ENCODE peak calls at places on chromosome 13, in eight cellular contexts. G is cardiac muscle cell, E is Peyer's patch, I is transverse colon, D is heart right ventricle, C is tibial nerve, R is heart left ventricle, S is Panc1. P is an unnamed sample.

GRCh38 chr13:101452519-101453485 is at the start of gene ITGBL1:
- DNase-seq in G (peak), D (no peak), R (no peak), E (no peak), I (no peak), S (no peak), C (no peak), P (peak)

GRCh38 chr13:75202981-75203380 is 279.0 kb downstream of the TBC1D4 start:
- DNase-seq in G (no peak), R (no peak), I (no peak), C (no peak), E (no peak), D (no peak), S (no peak), P (no peak)

GRCh38 chr13:73608731-73609485 is 525.3 kb downstream of the KLF12 start:
- DNase-seq in E (no peak), R (no peak), S (no peak), I (no peak), G (no peak), D (no peak), C (no peak), P (no peak)

GRCh38 chr13:112905990-112906641 is 62.9 kb upstream of the MCF2L start:
- DNase-seq in E (peak), R (no peak), D (no peak), C (no peak), G (no peak), S (no peak), I (no peak), P (peak)

GRCh38 chr13:48559638-48560320 is 26.9 kb upstream of the RCBTB2 start:
- DNase-seq in S (peak), G (peak), R (no peak), I (no peak), D (no peak), E (no peak), C (no peak), P (no peak)

GRCh38 chr13:94707400-94708021 is 4.8 kb downstream of the SOX21 start:
- DNase-seq in S (no peak), D (no peak), C (no peak), G (no peak), I (no peak), E (no peak), R (no peak), P (peak)

GRCh38 chr13:42992585-42993122 is 613 bp upstream of the EPSTI1 start:
- DNase-seq in C (no peak), I (no peak), D (no peak), R (no peak), S (no peak), G (no peak), E (no peak), P (no peak)

GRCh38 chr13:80379245-80379644 is 38.3 kb upstream of the SPRY2 start:
- DNase-seq in D (no peak), G (peak), C (no peak), S (no peak), R (no peak), I (no peak), E (no peak), P (no peak)

GRCh38 chr13:86946734-86947133 is 724.4 kb upstream of the SLITRK5 start:
- DNase-seq in D (no peak), G (no peak), E (no peak), I (no peak), R (no peak), C (no peak), S (no peak), P (no peak)

GRCh38 chr13:80012281-80012680 is 328.6 kb downstream of the SPRY2 start:
- DNase-seq in E (no peak), C (no peak), S (no peak), G (peak), D (no peak), I (no peak), R (no peak), P (no peak)

GRCh38 chr13:84121456-84121855 is 239.2 kb upstream of the SLITRK1 start:
- DNase-seq in E (no peak), S (no peak), C (no peak), R (no peak), D (no peak), G (peak), I (no peak), P (no peak)

GRCh38 chr13:107842562-107843180 is 372.7 kb downstream of the LIG4 start:
- DNase-seq in R (no peak), E (no peak), I (no peak), G (peak), S (no peak), C (no peak), D (no peak), P (no peak)

GRCh38 chr13:23599083-23599925 is 29.1 kb downstream of the TNFRSF19 start:
- DNase-seq in C (no peak), R (no peak), G (no peak), S (no peak), I (no peak), D (no peak), E (no peak), P (no peak)

GRCh38 chr13:38564751-38565150 is 122.1 kb upstream of the FREM2 start:
- DNase-seq in I (no peak), R (no peak), S (no peak), G (no peak), D (no peak), C (no peak), E (no peak), P (no peak)

GRCh38 chr13:74528751-74529513 is 394.7 kb upstream of the KLF12 start:
- DNase-seq in E (no peak), D (no peak), S (no peak), R (no peak), I (no peak), G (no peak), C (no peak), P (no peak)

GRCh38 chr13:44313674-44314073 is 60.0 kb upstream of the SERP2 start:
- DNase-seq in E (no peak), I (no peak), G (peak), R (no peak), S (peak), D (no peak), C (no peak), P (no peak)

GRCh38 chr13:76790519-76791289 is 95.5 kb downstream of the KCTD12 start:
- DNase-seq in C (no peak), D (peak), I (no peak), E (no peak), G (peak), S (no peak), R (no peak), P (no peak)

GRCh38 chr13:46121033-46121432 is 16.2 kb upstream of the CPB2 start:
- DNase-seq in E (no peak), S (no peak), C (no peak), R (no peak), I (no peak), D (no peak), G (no peak), P (no peak)

GRCh38 chr13:53041968-53042485 is 13.4 kb downstream of the OLFM4 start:
- DNase-seq in G (no peak), D (no peak), E (no peak), C (no peak), R (no peak), I (no peak), S (no peak), P (no peak)

GRCh38 chr13:105920375-105920774 is 615.1 kb downstream of the EFNB2 start:
- DNase-seq in G (peak), S (no peak), R (no peak), E (peak), I (peak), C (no peak), D (no peak), P (no peak)

GRCh38 chr13:43127103-43127817 is 103.9 kb downstream of the DNAJC15 start:
- DNase-seq in G (peak), D (no peak), S (no peak), E (no peak), I (no peak), C (no peak), R (peak), P (no peak)

GRCh38 chr13:53545340-53545941 is 516.8 kb downstream of the OLFM4 start:
- DNase-seq in G (no peak), C (no peak), D (no peak), E (no peak), S (no peak), I (no peak), R (no peak), P (peak)

GRCh38 chr13:36151591-36151990 is 20.4 kb upstream of the DCLK1 start:
- DNase-seq in C (no peak), G (no peak), S (no peak), D (no peak), E (no peak), I (no peak), R (no peak), P (no peak)

GRCh38 chr13:109465151-109465550 is 321.2 kb downstream of the IRS2 start:
- DNase-seq in E (no peak), S (no peak), I (no peak), D (no peak), G (no peak), C (no peak), R (no peak), P (no peak)

GRCh38 chr13:44142911-44143665 is 230.5 kb upstream of the SERP2 start:
- DNase-seq in I (no peak), E (no peak), G (peak), R (no peak), C (no peak), D (no peak), S (no peak), P (no peak)

GRCh38 chr13:90545070-90545840 is 802.2 kb upstream of the MIR17HG start:
- DNase-seq in C (no peak), G (peak), I (no peak), E (no peak), D (peak), S (no peak), R (no peak), P (no peak)

GRCh38 chr13:33290421-33290965 is 4.9 kb upstream of the STARD13 start:
- DNase-seq in R (no peak), E (no peak), C (no peak), S (no peak), D (no peak), G (no peak), I (no peak), P (no peak)

GRCh38 chr13:72782717-72783116 is 784 bp downstream of the PIBF1 start:
- DNase-seq in S (no peak), I (no peak), R (no peak), E (no peak), C (no peak), G (peak), D (no peak), P (no peak)

GRCh38 chr13:38348890-38349289 is 761 bp upstream of the UFM1 start:
- DNase-seq in E (peak), C (no peak), I (peak), R (no peak), G (no peak), D (no peak), S (no peak), P (no peak)

GRCh38 chr13:27500806-27501534 is 50.6 kb upstream of the MTIF3 start:
- DNase-seq in C (no peak), D (peak), R (no peak), E (peak), G (peak), I (no peak), S (no peak), P (no peak)

GRCh38 chr13:21164631-21165030 is 11.7 kb downstream of the SKA3 start:
- DNase-seq in D (no peak), G (no peak), E (no peak), R (no peak), I (no peak), C (no peak), S (peak), P (no peak)

GRCh38 chr13:25806304-25806974 is 245.4 kb downstream of the SHISA2 start:
- DNase-seq in I (no peak), R (no peak), D (no peak), S (no peak), E (no peak), G (no peak), C (no peak), P (no peak)

GRCh38 chr13:71624641-71625040 is 242.4 kb downstream of the DACH1 start:
- DNase-seq in E (no peak), D (no peak), S (no peak), G (peak), C (no peak), R (no peak), I (no peak), P (peak)

GRCh38 chr13:26616126-26616525 is 58.6 kb downstream of the WASF3 start:
- DNase-seq in C (no peak), S (no peak), G (peak), E (no peak), R (no peak), I (no peak), D (no peak), P (no peak)

GRCh38 chr13:77981191-77981925 is 62.7 kb upstream of the EDNRB start:
- DNase-seq in C (no peak), G (peak), I (no peak), D (no peak), E (no peak), S (no peak), R (no peak), P (no peak)

GRCh38 chr13:30353601-30354000 is 46.2 kb upstream of the KATNAL1 start:
- DNase-seq in D (no peak), C (no peak), S (no peak), R (no peak), I (no peak), E (no peak), G (no peak), P (no peak)

GRCh38 chr13:30353060-30353459 is 45.7 kb upstream of the KATNAL1 start:
- DNase-seq in S (no peak), R (no peak), G (no peak), E (no peak), C (no peak), I (no peak), D (no peak), P (no peak)

GRCh38 chr13:30355839-30356238 is 48.5 kb upstream of the KATNAL1 start:
- DNase-seq in D (no peak), C (no peak), S (no peak), R (no peak), G (no peak), I (no peak), E (no peak), P (no peak)

GRCh38 chr13:30355405-30355741 is 48.0 kb upstream of the KATNAL1 start:
- DNase-seq in G (no peak), E (peak), R (no peak), S (no peak), C (no peak), I (no peak), D (no peak), P (peak)

GRCh38 chr13:30354481-30355404 is 47.4 kb upstream of the KATNAL1 start:
- DNase-seq in I (no peak), C (no peak), G (no peak), E (no peak), R (no peak), D (no peak), S (no peak), P (no peak)
- H3K4me3 ChIP-seq in I (no peak), C (no peak), G (no peak), E (no peak), R (no peak), D (no peak), S (no peak), P (no peak)

DNA sequence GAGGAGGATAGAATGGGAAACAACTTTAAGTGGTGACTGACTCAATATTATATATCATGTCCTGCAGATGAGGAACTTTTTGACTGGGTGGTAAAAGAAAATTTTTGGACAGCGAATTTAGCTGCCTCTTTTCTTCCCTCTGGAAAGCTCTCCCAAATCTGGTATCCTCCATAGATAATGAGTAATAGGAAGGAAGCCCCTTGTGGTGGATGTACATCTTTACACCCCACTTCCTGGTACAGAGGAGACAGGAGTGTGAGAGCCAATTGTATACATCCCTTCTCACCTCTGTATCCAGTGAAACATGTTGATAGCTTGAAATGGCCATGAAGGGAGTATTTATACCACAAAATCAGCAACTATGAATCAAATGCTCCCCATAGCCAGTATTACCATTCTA is 17.2 kb upstream of the TDRD3 start:
- DNase-seq in C (no peak), S (no peak), G (no peak), I (no peak), D (no peak), R (no peak), E (no peak), P (no peak)
- TF ChIP-seq CTCF in C (no peak), S (no peak), G (peak), I (no peak), D (no peak), R (no peak), E (no peak), P (no peak)

GRCh38 chr13:114124486-114124885 is 7.9 kb downstream of the RASA3 start:
- DNase-seq in G (no peak), E (no peak), S (no peak), I (no peak), C (no peak), R (no peak), D (no peak), P (peak)

GRCh38 chr13:114123876-114124275 is 8.5 kb downstream of the RASA3 start:
- DNase-seq in R (no peak), D (no peak), I (no peak), S (no peak), C (no peak), G (no peak), E (no peak), P (no peak)

GRCh38 chr13:114123448-114123847 is 9.0 kb downstream of the RASA3 start:
- DNase-seq in R (no peak), I (no peak), D (no peak), E (no peak), G (no peak), C (no peak), S (no peak), P (no peak)

GRCh38 chr13:114125589-114125988 is 6.8 kb downstream of the RASA3 start:
- DNase-seq in R (no peak), C (no peak), G (no peak), D (no peak), S (no peak), I (no peak), E (no peak), P (no peak)

GRCh38 chr13:114124921-114125320 is 7.5 kb downstream of the RASA3 start:
- DNase-seq in I (no peak), G (peak), R (no peak), S (no peak), E (no peak), C (no peak), D (no peak), P (peak)
- H3K27ac ChIP-seq in I (no peak), G (no peak), R (no peak), S (peak), E (no peak), C (no peak), D (peak), P (peak)

GRCh38 chr13:50451609-50452008 is 391.9 kb downstream of the DLEU7 start:
- DNase-seq in D (no peak), E (no peak), G (peak), R (no peak), I (no peak), C (no peak), S (no peak), P (no peak)

GRCh38 chr13:50450279-50450678 is 393.2 kb downstream of the DLEU7 start:
- DNase-seq in E (no peak), D (no peak), G (no peak), I (no peak), R (no peak), S (no peak), C (no peak), P (no peak)

GRCh38 chr13:50452028-50452427 is 391.5 kb downstream of the DLEU7 start:
- DNase-seq in E (no peak), I (no peak), C (no peak), S (no peak), R (no peak), D (no peak), G (no peak), P (no peak)

GRCh38 chr13:50453238-50453637 is 390.3 kb downstream of the DLEU7 start:
- DNase-seq in I (no peak), G (peak), C (no peak), S (no peak), D (no peak), E (no peak), R (no peak), P (no peak)

GRCh38 chr13:50452761-50453160 is 390.7 kb downstream of the DLEU7 start:
- DNase-seq in S (no peak), D (no peak), E (no peak), G (peak), I (no peak), C (no peak), R (no peak), P (no peak)
- H3K4me3 ChIP-seq in S (no peak), D (no peak), E (no peak), G (no peak), I (no peak), C (no peak), R (no peak), P (no peak)

DNA sequence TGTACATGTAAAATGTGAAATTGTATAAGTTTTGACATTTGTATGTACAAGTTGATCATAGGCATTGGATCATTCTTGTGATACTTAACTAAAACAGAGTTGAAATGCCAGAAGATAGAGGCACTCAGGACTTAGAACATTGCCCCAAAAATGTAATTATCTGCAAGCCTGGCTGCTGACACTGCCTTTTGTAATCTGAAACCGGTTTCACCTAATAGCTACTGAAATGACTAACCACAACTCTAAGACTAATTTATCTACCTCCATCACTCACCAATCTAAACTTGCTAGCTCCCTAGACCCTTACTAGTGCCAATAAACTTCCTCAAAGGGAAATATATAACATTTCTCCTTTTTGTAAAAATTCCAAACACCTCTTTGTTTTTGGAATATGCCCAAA is 2596.2 kb downstream of the PCDH9 start:
- DNase-seq in E (no peak), R (no peak), I (no peak), S (no peak), D (no peak), C (no peak), G (no peak), P (no peak)
- TF ChIP-seq CTCF in E (no peak), R (no peak), I (no peak), S (no peak), D (no peak), C (no peak), G (no peak), P (no peak)

GRCh38 chr13:30052127-30052526 is 201.7 kb upstream of the UBL3 start:
- DNase-seq in S (no peak), C (no peak), I (no peak), D (no peak), R (no peak), G (peak), E (no peak), P (no peak)
- H3K27ac ChIP-seq in S (no peak), C (no peak), I (no peak), D (no peak), R (no peak), G (no peak), E (no peak), P (no peak)

GRCh38 chr13:28796938-28797257 is 23.2 kb upstream of the MTUS2 start:
- DNase-seq in D (no peak), E (no peak), S (no peak), I (no peak), C (no peak), R (no peak), G (no peak), P (no peak)
- H3K4me3 ChIP-seq in D (no peak), E (no peak), S (no peak), I (no peak), C (no peak), R (no peak), G (no peak), P (no peak)

GRCh38 chr13:99450416-99450815 is 50.9 kb upstream of the TM9SF2 start:
- DNase-seq in G (no peak), C (no peak), E (no peak), R (no peak), D (no peak), S (no peak), I (no peak), P (no peak)

GRCh38 chr13:99442273-99442895 is 58.9 kb upstream of the TM9SF2 start:
- DNase-seq in S (peak), E (peak), D (peak), R (no peak), I (peak), C (peak), G (peak), P (peak)

GRCh38 chr13:99448586-99448985 is 52.7 kb upstream of the TM9SF2 start:
- DNase-seq in C (no peak), R (no peak), S (no peak), E (no peak), G (no peak), I (no peak), D (no peak), P (no peak)

GRCh38 chr13:99446242-99446641 is 55.0 kb upstream of the TM9SF2 start:
- DNase-seq in E (no peak), G (no peak), R (no peak), I (no peak), D (no peak), S (no peak), C (no peak), P (peak)
- TF ChIP-seq CTCF in E (no peak), G (no peak), R (no peak), I (no peak), D (no peak), S (peak), C (no peak), P (peak)